ENCODE peak calls at places on chromosomes 5 and 9, in four cellular contexts. L is DMS153, V is H7, K is body of pancreas. M is an unnamed sample.

GRCh38 chr5:58451732-58452565 is 7.9 kb downstream of the PLK2 start:
- DNase-seq in L (no peak), V (no peak), K (no peak), M (no peak)

GRCh38 chr5:142958933-142959682 is 188.9 kb downstream of the ARHGAP26 start:
- DNase-seq in L (no peak), V (no peak), K (no peak), M (no peak)

GRCh38 chr9:34163439-34163838 is 15.4 kb upstream of the UBAP1 start:
- DNase-seq in L (no peak), V (no peak), K (no peak), M (no peak)

GRCh38 chr9:76136986-76137385 is 246.5 kb downstream of the PCSK5 start:
- DNase-seq in L (no peak), V (no peak), K (no peak), M (no peak)

GRCh38 chr9:86842573-86842972 is 104.7 kb downstream of the GAS1 start:
- DNase-seq in L (no peak), V (no peak), K (no peak), M (no peak)

GRCh38 chr5:92678576-92679105 is 902.4 kb downstream of the NR2F1-AS1 start:
- DNase-seq in L (no peak), V (no peak), K (no peak), M (no peak)

GRCh38 chr5:174045470-174046025 is at the start of gene NSG2:
- DNase-seq in L (peak; percentile 70), V (peak; percentile 87), K (peak; percentile 84), M (peak; percentile 92)

GRCh38 chr9:76873056-76873792 is 32.7 kb downstream of the PRUNE2 start:
- DNase-seq in L (peak; percentile 39), V (peak; percentile 55), K (no peak), M (no peak)

GRCh38 chr9:71944754-71945409 is 33.4 kb downstream of the C9orf85 start:
- DNase-seq in L (no peak), V (no peak), K (no peak), M (peak; percentile 63)

GRCh38 chr9:36640982-36641381 is 68.3 kb downstream of the MELK start:
- DNase-seq in L (no peak), V (no peak), K (no peak), M (no peak)

GRCh38 chr9:126228779-126229444 is 97.7 kb upstream of the MVB12B start:
- DNase-seq in L (peak; percentile 64), V (peak; percentile 91), K (peak; percentile 74), M (peak; percentile 26)